ENCODE peak calls at places on chromosomes 2 and 18, in five cellular contexts. A is A673, R is ovary, W is aorta, X is fibroblast of lung. S is an unnamed sample. For H3K4me1, the result is how much of the 10 kb centered on the place peaks cover.

GRCh38 chr18:35060092-35060491 is 18.9 kb downstream of the MAPRE2 start:
- DNase-seq in R (no peak), W (no peak), A (no peak), X (no peak), S (peak)

GRCh38 chr2:56198936-56199335 is 15.1 kb downstream of the CCDC85A start:
- DNase-seq in W (no peak), A (no peak), R (no peak), X (no peak), S (no peak)

GRCh38 chr2:207970138-207970824 is 55.0 kb downstream of the PLEKHM3 start:
- DNase-seq in X (no peak), W (no peak), A (peak), R (no peak), S (no peak)

GRCh38 chr18:74281639-74282358 is 10.0 kb downstream of the CYB5A start:
- DNase-seq in A (no peak), R (no peak), W (no peak), X (peak), S (no peak)

GRCh38 chr2:112772322-112772721 is 7.9 kb upstream of the CKAP2L start:
- DNase-seq in X (no peak), R (no peak), A (no peak), W (no peak), S (no peak)

GRCh38 chr18:79588131-79588635 is 91.4 kb upstream of the CTDP1 start:
- DNase-seq in X (no peak), A (no peak), R (no peak), W (peak), S (peak)

GRCh38 chr2:42116195-42117181 is 52.7 kb upstream of the EML4 start:
- DNase-seq in X (peak), R (no peak), W (no peak), A (no peak), S (no peak)

GRCh38 chr2:60486067-60486466 is 67.4 kb downstream of the BCL11A start:
- DNase-seq in X (no peak), A (no peak), R (no peak), W (no peak), S (no peak)

GRCh38 chr2:17658251-17658843 is 95.3 kb downstream of the SMC6 start:
- DNase-seq in R (no peak), X (peak), W (no peak), A (no peak), S (no peak)

GRCh38 chr2:99957724-99958123 is 184.7 kb downstream of the AFF3 start:
- DNase-seq in X (no peak), A (no peak), W (no peak), R (no peak), S (no peak)

GRCh38 chr2:46170011-46170410 is 127.2 kb upstream of the EPAS1 start:
- DNase-seq in X (no peak), R (no peak), A (no peak), W (no peak), S (no peak)

GRCh38 chr18:995641-996040 is 91.0 kb downstream of the ADCYAP1 start:
- DNase-seq in A (no peak), W (no peak), R (no peak), X (peak), S (no peak)

GRCh38 chr2:151111599-151112278 is 149.9 kb downstream of the RBM43 start:
- DNase-seq in X (peak), A (no peak), W (no peak), R (no peak), S (no peak)

GRCh38 chr2:105391763-105392662 is 6.8 kb downstream of the FHL2 start:
- DNase-seq in W (no peak), A (no peak), R (no peak), X (no peak), S (no peak)

GRCh38 chr2:149808556-149808955 is 221.0 kb upstream of the MMADHC start:
- DNase-seq in R (no peak), A (no peak), X (no peak), W (no peak), S (no peak)

GRCh38 chr2:60094450-60094929 is 459.0 kb downstream of the BCL11A start:
- DNase-seq in A (no peak), W (no peak), X (no peak), R (no peak), S (peak)

GRCh38 chr2:27408601-27409320 is 630 bp downstream of the PPM1G start:
- DNase-seq in R (no peak), W (no peak), A (peak), X (no peak), S (no peak)

GRCh38 chr2:172829229-172829628 is 93.6 kb downstream of the RAPGEF4 start:
- DNase-seq in X (no peak), R (no peak), W (no peak), A (no peak), S (no peak)

GRCh38 chr18:22045221-22045918 is 124.0 kb upstream of the GATA6 start:
- DNase-seq in X (no peak), W (no peak), R (no peak), A (no peak), S (peak)

GRCh38 chr2:8392098-8392844 is 289.6 kb upstream of the ID2 start:
- DNase-seq in R (no peak), W (no peak), A (peak), X (no peak), S (no peak)

GRCh38 chr2:147398301-147398700 is 446.5 kb upstream of the ACVR2A start:
- DNase-seq in A (no peak), W (no peak), X (no peak), R (no peak), S (no peak)

GRCh38 chr18:50816767-50817166 is 3.0 kb downstream of the MRO start:
- DNase-seq in A (no peak), R (no peak), X (no peak), W (no peak), S (no peak)

GRCh38 chr2:164164602-164165001 is 428.8 kb upstream of the FIGN start:
- DNase-seq in W (no peak), A (no peak), X (no peak), R (no peak), S (no peak)

GRCh38 chr2:9168851-9169250 is 37.8 kb upstream of the ASAP2 start:
- DNase-seq in W (no peak), A (no peak), R (no peak), X (no peak), S (no peak)

GRCh38 chr2:106358081-106358480 is 110.1 kb downstream of the RGPD3 start:
- DNase-seq in W (no peak), X (no peak), R (no peak), A (no peak), S (no peak)

GRCh38 chr2:62814132-62814531 is 108.6 kb downstream of the EHBP1 start:
- DNase-seq in R (no peak), X (peak), W (no peak), A (peak), S (no peak)

GRCh38 chr2:10447300-10448207 is 573 bp downstream of the ODC1 start:
- DNase-seq in A (peak), R (no peak), W (no peak), X (peak), S (peak)

GRCh38 chr2:55621802-55622201 is 4.4 kb upstream of the PPP4R3B start:
- DNase-seq in A (no peak), W (no peak), R (no peak), X (no peak), S (no peak)

GRCh38 chr2:45293182-45293581 is 283.9 kb upstream of the SIX2 start:
- DNase-seq in W (no peak), R (no peak), A (no peak), X (no peak), S (no peak)

GRCh38 chr18:62767321-62767720 is 52.0 kb downstream of the PHLPP1 start:
- DNase-seq in A (no peak), W (no peak), R (no peak), X (peak), S (no peak)

GRCh38 chr2:68537872-68538271 is 70.5 kb downstream of the APLF start:
- DNase-seq in X (no peak), A (peak), R (no peak), W (no peak), S (no peak)

GRCh38 chr18:77096936-77097886 is 35.4 kb downstream of the MBP start:
- DNase-seq in X (no peak), R (no peak), W (no peak), A (no peak), S (no peak)

GRCh38 chr2:32627441-32627900 is 379 bp upstream of the TTC27 start:
- DNase-seq in A (peak), X (peak), W (peak), R (peak), S (peak)

GRCh38 chr2:70946832-70947442 is 11.2 kb downstream of the ATP6V1B1 start:
- DNase-seq in R (peak), X (peak), A (peak), W (peak), S (no peak)

GRCh38 chr2:64656379-64656778 is 2.7 kb upstream of the SERTAD2 start:
- DNase-seq in X (no peak), R (no peak), W (no peak), A (no peak), S (no peak)

GRCh38 chr2:66585616-66586015 is 150.7 kb downstream of the MEIS1 start:
- DNase-seq in W (no peak), A (no peak), X (no peak), R (no peak), S (peak)

GRCh38 chr2:200275281-200276103 is 31.0 kb upstream of the SPATS2L start:
- DNase-seq in A (no peak), X (no peak), R (no peak), W (no peak), S (no peak)

GRCh38 chr2:111632661-111633060 is 251.3 kb downstream of the ANAPC1 start:
- DNase-seq in R (no peak), A (no peak), W (no peak), X (peak), S (no peak)

GRCh38 chr18:72543362-72544055 is 633 bp downstream of the CBLN2 start:
- DNase-seq in A (peak), X (no peak), R (no peak), W (no peak), S (no peak)

GRCh38 chr2:30601375-30601774 is 154.3 kb downstream of the LCLAT1 start:
- DNase-seq in X (no peak), A (no peak), W (no peak), R (no peak), S (no peak)

DNA sequence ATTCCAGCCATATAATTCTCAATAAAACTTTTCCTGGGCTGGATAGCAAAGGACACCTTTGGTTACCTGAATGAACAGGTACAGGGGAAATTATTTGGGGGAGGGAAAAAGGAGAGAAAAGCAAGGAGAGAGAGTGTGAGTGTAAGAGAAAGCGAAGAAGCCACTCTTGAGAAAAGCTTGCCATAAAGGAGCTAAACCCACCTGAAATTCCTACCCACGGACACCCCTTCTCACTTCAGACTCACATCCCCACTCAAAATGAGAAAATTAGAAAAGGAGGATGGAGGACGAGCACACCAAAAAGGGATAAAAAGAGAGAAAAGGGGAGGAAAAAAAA is 354 bp downstream of the ZEB2 start:
- DNase-seq in A (no peak), R (no peak), W (no peak), X (no peak), S (no peak)
- H3K4me1 ChIP-seq in A (under half), R (under half), W (under half), X (under half), S (under half)

GRCh38 chr2:167186465-167186864 is 298.2 kb downstream of the XIRP2 start:
- DNase-seq in W (no peak), A (no peak), X (no peak), R (no peak), S (no peak)

GRCh38 chr2:167187049-167187727 is 298.9 kb downstream of the XIRP2 start:
- DNase-seq in X (no peak), W (no peak), A (no peak), R (no peak), S (no peak)

GRCh38 chr2:167190053-167190452 is 301.8 kb downstream of the XIRP2 start:
- DNase-seq in R (no peak), X (peak), W (no peak), A (no peak), S (no peak)

GRCh38 chr2:167187910-167188595 is 299.8 kb downstream of the XIRP2 start:
- DNase-seq in R (no peak), W (no peak), A (no peak), X (no peak), S (no peak)

DNA sequence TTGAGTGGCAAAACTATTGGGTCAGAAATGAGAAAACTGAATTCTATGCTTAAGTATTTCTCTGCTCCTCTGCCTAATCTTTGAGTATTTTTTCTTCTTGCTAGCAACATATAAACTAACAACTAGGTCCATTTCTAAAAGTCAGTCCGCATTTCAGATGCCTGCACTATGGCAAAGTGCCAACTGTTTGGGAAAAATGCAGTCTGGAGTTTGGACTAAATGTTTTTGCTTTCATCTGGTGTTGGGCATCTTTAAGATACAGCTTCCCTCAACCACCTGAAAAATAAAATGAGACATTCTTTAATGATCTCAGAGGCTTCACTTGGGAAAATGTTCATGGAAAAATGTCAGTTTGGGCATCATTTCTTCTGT is 300.3 kb downstream of the XIRP2 start:
- DNase-seq in W (no peak), R (no peak), X (no peak), A (no peak), S (no peak)
- H3K4me3 ChIP-seq in W (no peak), R (no peak), X (no peak), A (no peak), S (no peak)

GRCh38 chr2:227188292-227188691 is 23.9 kb downstream of the COL4A3 start:
- DNase-seq in W (no peak), X (no peak), R (no peak), A (no peak), S (no peak)
- H3K27ac ChIP-seq in W (no peak), X (no peak), R (peak), A (no peak), S (no peak)

DNA sequence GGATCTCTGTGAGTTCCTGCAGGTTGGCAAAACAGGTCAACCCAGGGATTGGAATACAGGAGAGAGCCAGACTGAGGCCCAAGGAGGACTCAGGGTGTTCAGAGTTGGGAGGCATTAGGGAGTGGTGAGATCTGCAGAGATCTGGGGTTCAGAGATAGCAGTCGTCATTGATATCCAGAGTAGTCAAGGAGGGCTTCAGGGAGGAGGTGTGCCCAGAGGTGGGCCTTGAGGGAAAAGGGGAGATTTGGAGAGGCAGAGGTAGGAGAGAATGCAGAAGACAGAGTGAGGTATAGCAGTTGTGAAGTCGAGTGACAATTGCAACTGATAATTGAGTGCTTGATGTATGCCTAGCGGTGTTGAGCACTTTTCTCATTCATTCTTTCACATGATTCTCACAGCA is 70.3 kb downstream of the CTIF start:
- DNase-seq in R (no peak), A (no peak), X (no peak), W (no peak), S (no peak)
- H3K4me1 ChIP-seq in R (half or more), A (under half), X (under half), W (under half), S (under half)

GRCh38 chr2:240232264-240232915 is 91.9 kb upstream of the OTOS start:
- DNase-seq in A (no peak), W (no peak), X (no peak), R (no peak), S (no peak)

GRCh38 chr2:240234503-240234951 is 94.1 kb upstream of the OTOS start:
- DNase-seq in W (peak), A (no peak), R (peak), X (no peak), S (peak)

GRCh38 chr2:240235149-240235803 is 94.8 kb upstream of the OTOS start:
- DNase-seq in A (no peak), R (peak), W (peak), X (no peak), S (no peak)

GRCh38 chr2:240232961-240233890 is 92.8 kb upstream of the OTOS start:
- DNase-seq in W (peak), X (peak), A (peak), R (peak), S (peak)

GRCh38 chr2:240233891-240234502 is 93.5 kb upstream of the OTOS start:
- DNase-seq in R (peak), A (no peak), X (no peak), W (peak), S (no peak)
- H3K4me3 ChIP-seq in R (no peak), A (no peak), X (no peak), W (no peak), S (no peak)

GRCh38 chr2:23565374-23565773 is 180.4 kb downstream of the KLHL29 start:
- DNase-seq in R (no peak), W (no peak), A (no peak), X (no peak), S (no peak)
- H3K27ac ChIP-seq in R (peak), W (no peak), A (no peak), X (no peak), S (no peak)

DNA sequence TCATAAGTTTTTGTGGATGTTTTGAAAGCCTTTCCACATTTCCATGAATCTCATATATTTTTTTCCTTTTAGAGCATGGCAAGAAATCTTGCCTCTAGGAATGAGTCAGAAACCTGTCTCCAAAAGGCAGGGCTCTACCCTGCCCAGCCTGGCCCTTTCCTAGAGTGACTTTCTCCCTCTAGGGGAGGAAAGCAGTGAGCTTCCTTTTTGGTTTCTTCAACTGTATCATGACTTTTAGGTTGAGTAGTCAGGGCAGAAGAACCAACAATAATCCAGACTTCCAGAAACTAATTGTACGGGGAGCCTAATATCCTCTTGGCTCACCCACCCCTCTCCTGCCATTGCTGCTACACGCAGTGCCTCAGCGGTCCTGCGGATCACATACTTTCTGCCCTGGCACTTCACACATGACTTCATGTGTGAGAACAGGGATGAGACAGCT is 300.3 kb downstream of the AGPS start:
- DNase-seq in W (no peak), X (no peak), A (no peak), R (no peak), S (no peak)
- H3K4me1 ChIP-seq in W (under half), X (under half), A (under half), R (under half), S (under half)

DNA sequence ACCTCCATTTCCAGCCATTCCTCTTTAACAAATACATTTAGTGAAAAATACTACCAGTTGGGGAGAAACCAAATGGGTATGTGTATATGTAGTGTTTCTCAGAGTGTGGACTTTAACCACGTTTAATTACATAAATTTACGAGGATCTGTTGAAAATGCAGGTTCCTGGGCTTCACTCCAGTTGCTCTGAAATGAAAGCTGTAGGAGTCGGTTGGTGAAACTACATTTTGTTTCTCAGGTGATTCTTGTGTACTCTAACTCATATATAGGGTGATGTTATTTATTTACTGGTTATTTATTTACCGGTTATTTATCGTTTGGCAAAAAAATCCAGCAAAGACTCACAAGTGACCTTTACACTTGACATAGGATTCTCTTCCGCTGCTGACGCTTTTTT is 401 bp upstream of the TANK start:
- DNase-seq in X (no peak), R (no peak), W (no peak), A (no peak), S (no peak)
- H3K4me3 ChIP-seq in X (peak), R (peak), W (peak), A (peak), S (no peak)

DNA sequence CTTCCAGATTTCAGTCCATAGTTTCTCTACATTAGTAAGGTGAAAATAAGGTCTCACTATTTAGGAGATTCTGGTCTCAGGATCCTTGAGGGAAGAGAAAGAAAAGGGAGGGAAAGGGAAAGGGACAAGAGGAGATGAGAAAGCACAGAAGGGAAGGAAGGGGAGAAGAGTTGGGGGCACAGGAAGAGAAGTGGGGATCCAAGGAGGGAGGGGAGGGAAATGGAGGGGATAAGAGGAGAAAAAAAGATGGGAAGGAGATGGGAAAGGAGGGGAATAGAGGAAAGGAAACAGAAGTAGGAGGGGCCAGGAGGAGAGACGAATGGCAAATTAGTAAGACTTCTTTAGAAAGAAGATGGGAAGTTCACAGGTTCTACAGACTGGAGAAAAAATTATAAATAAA is 39.2 kb upstream of the SPTBN1 start:
- DNase-seq in R (no peak), W (no peak), A (no peak), X (no peak), S (no peak)
- H3K27ac ChIP-seq in R (peak), W (no peak), A (no peak), X (no peak), S (no peak)

S was measured in pancreas.